ENCODE peak calls at places on chromosome X, in four cellular contexts. T is psoas muscle, Q is aorta, D is NCI-H1436 treated with DMSO at 0.1 percent for 48 hours. U is an unnamed sample.
A peak's percentile ranks its signal among the peaks of the same experiment; 100 is the strongest.

GRCh38 chrX:134547047-134547679 is 87.2 kb downstream of the HPRT1 start:
- DNase-seq in T (no peak), Q (no peak), D (no peak), U (no peak)

GRCh38 chrX:151750511-151750910 is 16.0 kb downstream of the CNGA2 start:
- DNase-seq in T (no peak), Q (no peak), D (no peak), U (no peak)

GRCh38 chrX:132769609-132770008 is 188.8 kb downstream of the HS6ST2 start:
- DNase-seq in T (no peak), Q (no peak), D (no peak), U (no peak)

GRCh38 chrX:123665197-123665596 is 67.7 kb downstream of the THOC2 start:
- DNase-seq in T (no peak), Q (no peak), D (no peak), U (no peak)

GRCh38 chrX:24203072-24203808 is 53.7 kb downstream of the ZFX start:
- DNase-seq in T (no peak), Q (no peak), D (no peak), U (no peak)

GRCh38 chrX:152640039-152640818 is 2.5 kb downstream of the GABRQ start:
- DNase-seq in T (no peak), Q (no peak), D (no peak), U (no peak)

GRCh38 chrX:131734621-131735020 is 190.7 kb downstream of the OR13H1 start:
- DNase-seq in T (peak; percentile 71), Q (no peak), D (no peak), U (peak; percentile 62)

GRCh38 chrX:19907794-19908193 is 20.4 kb upstream of the SH3KBP1 start:
- DNase-seq in T (no peak), Q (no peak), D (no peak), U (no peak)

GRCh38 chrX:18210470-18210869 is 10.2 kb downstream of the BEND2 start:
- DNase-seq in T (no peak), Q (no peak), D (no peak), U (no peak)

GRCh38 chrX:133053854-133054565 is 42.9 kb downstream of the USP26 start:
- DNase-seq in T (no peak), Q (no peak), D (no peak), U (no peak)

GRCh38 chrX:6120329-6120728 is 108.3 kb downstream of the NLGN4X start:
- DNase-seq in T (no peak), Q (no peak), D (no peak), U (no peak)

GRCh38 chrX:132505116-132505515 is 16.3 kb upstream of the MBNL3 start:
- DNase-seq in T (no peak), Q (no peak), D (no peak), U (no peak)

GRCh38 chrX:1463581-1464281 is 11.0 kb upstream of the ASMTL start:
- DNase-seq in T (no peak), Q (peak; percentile 23), D (no peak), U (no peak)

GRCh38 chrX:1582686-1583437 is 8.5 kb upstream of the AKAP17A start:
- DNase-seq in T (no peak), Q (no peak), D (no peak), U (no peak)

GRCh38 chrX:130915302-130915701 is 12.3 kb upstream of the ENOX2 start:
- DNase-seq in T (no peak), Q (no peak), D (no peak), U (no peak)